ENCODE peak calls at places on chromosomes 1 and 21, in five cellular contexts. N is H54, F is HEK293T, M is NT2/D1, T is amygdala. K is an unnamed sample.

GRCh38 chr1:31196685-31197084 is 43.0 kb downstream of the NKAIN1 start:
- DNase-seq in N (peak; percentile 45), F (no peak), M (no peak), T (no peak), K (no peak)

GRCh38 chr1:210695041-210695440 is 366.3 kb downstream of the HHAT start:
- DNase-seq in N (peak; percentile 30), F (no peak), M (no peak), T (no peak), K (no peak)

GRCh38 chr1:23977854-23978191 is 2.3 kb downstream of the SRSF10 start:
- DNase-seq in N (no peak), F (no peak), M (no peak), T (no peak), K (no peak)

GRCh38 chr21:26169611-26170470 is 729 bp downstream of the APP start:
- DNase-seq in N (peak; percentile 56), F (peak; percentile 60), M (no peak), T (peak; percentile 54), K (peak; percentile 87)

GRCh38 chr21:45985471-45986315 is 4.1 kb downstream of the COL6A1 start:
- DNase-seq in N (no peak), F (no peak), M (no peak), T (no peak), K (peak; percentile 61)

GRCh38 chr1:25099343-25099951 is 132.9 kb downstream of the SYF2 start:
- DNase-seq in N (no peak), F (no peak), M (no peak), T (peak; percentile 27), K (no peak)

GRCh38 chr1:212498243-212498642 is 65.5 kb downstream of the NENF start:
- DNase-seq in N (peak; percentile 26), F (no peak), M (no peak), T (no peak), K (no peak)

GRCh38 chr1:178411756-178412399 is 84.9 kb downstream of the CLEC20A start:
- DNase-seq in N (no peak), F (no peak), M (no peak), T (no peak), K (no peak)

GRCh38 chr1:59071289-59071688 is 225.6 kb upstream of the FGGY start:
- DNase-seq in N (no peak), F (no peak), M (no peak), T (no peak), K (no peak)

GRCh38 chr1:28855969-28856368 is 44.0 kb downstream of the OPRD1 start:
- DNase-seq in N (no peak), F (no peak), M (no peak), T (no peak), K (no peak)

GRCh38 chr1:43973981-43974442 is 748 bp upstream of the ATP6V0B start:
- DNase-seq in N (no peak), F (no peak), M (no peak), T (no peak), K (no peak)

GRCh38 chr1:205812271-205812877 is 624 bp downstream of the SLC41A1 start:
- DNase-seq in N (peak; percentile 45), F (peak; percentile 60), M (no peak), T (peak; percentile 46), K (no peak)

GRCh38 chr1:39080884-39081265 is 54.7 kb downstream of the NDUFS5 start:
- DNase-seq in N (peak; percentile 66), F (no peak), M (no peak), T (no peak), K (no peak)

GRCh38 chr1:101244842-101245574 is 8.2 kb downstream of the S1PR1 start:
- DNase-seq in N (no peak), F (no peak), M (no peak), T (no peak), K (no peak)

GRCh38 chr1:197649188-197649587 is 126.1 kb downstream of the DENND1B start:
- DNase-seq in N (no peak), F (no peak), M (no peak), T (no peak), K (no peak)

GRCh38 chr1:116694524-116694923 is 27.0 kb upstream of the IGSF3 start:
- DNase-seq in N (no peak), F (no peak), M (no peak), T (no peak), K (no peak)

GRCh38 chr1:6124341-6124740 is 55.8 kb downstream of the CHD5 start:
- DNase-seq in N (no peak), F (no peak), M (no peak), T (no peak), K (no peak)

GRCh38 chr1:181089017-181089776 is 697 bp downstream of the IER5 start:
- DNase-seq in N (no peak), F (no peak), M (no peak), T (no peak), K (peak; percentile 75)

GRCh38 chr1:193479187-193479586 is 292.8 kb upstream of the B3GALT2 start:
- DNase-seq in N (no peak), F (no peak), M (no peak), T (no peak), K (no peak)

GRCh38 chr1:101185421-101185820 is 51.4 kb upstream of the S1PR1 start:
- DNase-seq in N (no peak), F (no peak), M (no peak), T (no peak), K (no peak)

GRCh38 chr1:208455821-208456220 is 211.6 kb upstream of the PLXNA2 start:
- DNase-seq in N (no peak), F (no peak), M (no peak), T (no peak), K (no peak)

K was measured in Right ventricle myocardium inferior.